ENCODE peak calls at places on chromosome 10, in six cellular contexts. O, U, S, C, I and L are unnamed samples.

GRCh38 chr10:119301397-119301796 is 94.0 kb downstream of the GRK5 start:
- DNase-seq in O (peak; percentile 31), U (peak; percentile 49), S (peak; percentile 27), C (no peak), I (no peak), L (no peak)

GRCh38 chr10:103676058-103676785 is 179.2 kb downstream of the SH3PXD2A start:
- DNase-seq in O (no peak), U (peak; percentile 90), S (no peak), C (no peak), I (peak; percentile 17), L (no peak)

GRCh38 chr10:10677479-10677878 is 340.2 kb upstream of the CELF2 start:
- DNase-seq in O (no peak), U (peak; percentile 43), S (no peak), C (peak; percentile 42), I (peak; percentile 80), L (peak; percentile 70)

GRCh38 chr10:101939273-101939635 is 95.7 kb upstream of the KCNIP2 start:
- DNase-seq in O (no peak), U (peak; percentile 78), S (no peak), C (no peak), I (peak; percentile 91), L (no peak)

GRCh38 chr10:121681982-121682687 is 83.9 kb upstream of the FGFR2 start:
- DNase-seq in O (no peak), U (peak; percentile 40), S (no peak), C (no peak), I (no peak), L (no peak)

GRCh38 chr10:70250956-70251680 is 17.9 kb upstream of the PPA1 start:
- DNase-seq in O (no peak), U (no peak), S (no peak), C (no peak), I (no peak), L (no peak)

GRCh38 chr10:43233601-43234430 is 33.0 kb downstream of the RASGEF1A start:
- DNase-seq in O (no peak), U (no peak), S (no peak), C (no peak), I (no peak), L (no peak)

GRCh38 chr10:97222346-97222961 is 36.7 kb upstream of the SLIT1 start:
- DNase-seq in O (no peak), U (no peak), S (no peak), C (peak; percentile 54), I (no peak), L (peak; percentile 55)

GRCh38 chr10:785539-786214 is 96.2 kb upstream of the DIP2C start:
- DNase-seq in O (no peak), U (no peak), S (no peak), C (no peak), I (no peak), L (no peak)

GRCh38 chr10:33441561-33441960 is 107.1 kb upstream of the NRP1 start:
- DNase-seq in O (no peak), U (peak; percentile 27), S (no peak), C (no peak), I (no peak), L (no peak)

GRCh38 chr10:133195096-133195495 is 34.9 kb upstream of the UTF1 start:
- DNase-seq in O (no peak), U (no peak), S (no peak), C (no peak), I (no peak), L (no peak)

GRCh38 chr10:74924251-74924954 is 98.0 kb downstream of the KAT6B start:
- DNase-seq in O (no peak), U (peak; percentile 66), S (no peak), C (no peak), I (peak; percentile 55), L (no peak)

GRCh38 chr10:5948999-5949759 is 28.2 kb downstream of the IL15RA start:
- DNase-seq in O (no peak), U (peak; percentile 26), S (no peak), C (peak; percentile 15), I (peak; percentile 57), L (peak; percentile 41)

GRCh38 chr10:69057261-69057950 is 30.5 kb upstream of the SRGN start:
- DNase-seq in O (no peak), U (no peak), S (no peak), C (no peak), I (no peak), L (no peak)

GRCh38 chr10:4477664-4478063 is 348.3 kb upstream of the AKR1E2 start:
- DNase-seq in O (no peak), U (no peak), S (no peak), C (no peak), I (no peak), L (no peak)

GRCh38 chr10:74585231-74586087 is 240.9 kb upstream of the KAT6B start:
- DNase-seq in O (no peak), U (no peak), S (peak; percentile 7), C (no peak), I (no peak), L (no peak)

GRCh38 chr10:91313-91712 is 42.2 kb upstream of the TUBB8 start:
- DNase-seq in O (no peak), U (no peak), S (no peak), C (no peak), I (no peak), L (no peak)

GRCh38 chr10:116287906-116288501 is 15.0 kb upstream of the GFRA1 start:
- DNase-seq in O (no peak), U (peak; percentile 56), S (no peak), C (no peak), I (peak; percentile 53), L (no peak)

GRCh38 chr10:70528726-70529362 is 50.3 kb downstream of the PALD1 start:
- DNase-seq in O (no peak), U (peak; percentile 67), S (no peak), C (peak; percentile 52), I (peak; percentile 67), L (peak; percentile 39)

GRCh38 chr10:109898666-109899577 is 24.4 kb downstream of the XPNPEP1 start:
- DNase-seq in O (no peak), U (no peak), S (no peak), C (no peak), I (peak; percentile 57), L (no peak)

GRCh38 chr10:109906346-109906745 is 17.0 kb downstream of the XPNPEP1 start:
- DNase-seq in O (no peak), U (no peak), S (no peak), C (no peak), I (no peak), L (no peak)

GRCh38 chr10:109899578-109900355 is 23.5 kb downstream of the XPNPEP1 start:
- DNase-seq in O (no peak), U (no peak), S (no peak), C (no peak), I (no peak), L (no peak)

GRCh38 chr10:109904397-109904796 is 18.9 kb downstream of the XPNPEP1 start:
- DNase-seq in O (no peak), U (no peak), S (no peak), C (no peak), I (no peak), L (no peak)

GRCh38 chr10:109902992-109903947 is 20.0 kb downstream of the XPNPEP1 start:
- DNase-seq in O (no peak), U (no peak), S (no peak), C (no peak), I (no peak), L (no peak)
- H3K27ac ChIP-seq in O (no peak overlapping the region), U (no peak overlapping the region), S (no peak overlapping the region), C (no peak overlapping the region), I (no peak overlapping the region), L (no peak overlapping the region)

GRCh38 chr10:26528715-26529393 is 90.7 kb downstream of the APBB1IP start:
- DNase-seq in O (no peak), U (no peak), S (no peak), C (no peak), I (no peak), L (no peak)

GRCh38 chr10:26528048-26528447 is 89.9 kb downstream of the APBB1IP start:
- DNase-seq in O (no peak), U (no peak), S (no peak), C (no peak), I (no peak), L (no peak)

GRCh38 chr10:26524161-26524831 is 86.2 kb downstream of the APBB1IP start:
- DNase-seq in O (no peak), U (peak; percentile 71), S (no peak), C (no peak), I (no peak), L (no peak)

DNA sequence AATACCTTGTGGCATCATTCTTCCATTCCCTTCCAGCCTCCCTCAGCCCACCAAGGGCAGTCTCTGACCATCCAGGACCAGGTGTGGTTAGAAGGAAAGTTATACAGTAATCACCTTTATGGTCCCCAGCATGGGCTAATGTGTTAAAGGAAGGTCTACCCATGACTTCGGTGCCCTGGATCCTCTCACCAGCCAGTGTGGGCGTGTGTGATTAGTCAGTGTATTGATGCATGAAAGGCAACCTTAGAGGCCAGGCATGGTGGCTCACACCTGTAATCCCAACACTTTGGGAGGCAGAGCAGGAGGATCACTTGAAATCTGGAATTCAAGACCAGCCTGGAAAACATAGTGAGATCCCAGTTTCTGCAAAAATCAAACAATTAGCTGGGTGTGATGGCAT is 88.9 kb downstream of the APBB1IP start:
- DNase-seq in O (no peak), U (no peak), S (no peak), C (no peak), I (no peak), L (no peak)
- H3K36me3 ChIP-seq in O (peaks cover 34% of the 10 kb centered on the region), U (no peaks in the 10 kb centered on the region), S (peaks cover 36% of the 10 kb centered on the region), C (no peaks in the 10 kb centered on the region), I (no peaks in the 10 kb centered on the region), L (no peaks in the 10 kb centered on the region)

DNA sequence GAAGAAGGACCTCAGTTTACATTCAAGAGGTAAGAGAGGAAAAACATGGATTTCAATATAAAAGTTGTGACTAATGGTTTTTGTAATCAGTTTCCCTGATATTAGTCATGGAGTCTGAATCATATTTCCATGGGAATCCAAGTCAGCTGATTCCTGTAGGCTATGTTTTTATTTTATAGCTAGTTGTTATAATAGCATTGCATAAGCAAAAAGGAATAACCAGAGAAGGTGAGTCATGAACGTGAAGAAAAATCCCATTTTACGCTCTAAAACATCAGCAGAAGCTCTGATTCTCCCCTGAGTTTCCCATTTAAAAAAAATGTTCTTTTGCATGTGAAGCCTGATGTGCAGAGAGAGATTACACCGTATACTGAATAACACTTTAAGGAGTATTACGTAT is 299.3 kb downstream of the SFMBT2 start:
- DNase-seq in O (no peak), U (peak; percentile 15), S (no peak), C (no peak), I (peak; percentile 44), L (no peak)
- H3K27ac ChIP-seq in O (no peak overlapping the region), U (no peak overlapping the region), S (no peak overlapping the region), C (no peak overlapping the region), I (peak overlapping the region; percentile 49), L (no peak overlapping the region)

GRCh38 chr10:3100093-3100792 is 32.9 kb downstream of the PFKP start:
- DNase-seq in O (no peak), U (no peak), S (no peak), C (no peak), I (no peak), L (no peak)
- H3K36me3 ChIP-seq in O (peaks cover 52% of the 10 kb centered on the region), U (peaks cover 59% of the 10 kb centered on the region), S (peaks cover 18% of the 10 kb centered on the region), C (peaks cover 19% of the 10 kb centered on the region), I (peaks cover 55% of the 10 kb centered on the region), L (peaks cover 26% of the 10 kb centered on the region)

DNA sequence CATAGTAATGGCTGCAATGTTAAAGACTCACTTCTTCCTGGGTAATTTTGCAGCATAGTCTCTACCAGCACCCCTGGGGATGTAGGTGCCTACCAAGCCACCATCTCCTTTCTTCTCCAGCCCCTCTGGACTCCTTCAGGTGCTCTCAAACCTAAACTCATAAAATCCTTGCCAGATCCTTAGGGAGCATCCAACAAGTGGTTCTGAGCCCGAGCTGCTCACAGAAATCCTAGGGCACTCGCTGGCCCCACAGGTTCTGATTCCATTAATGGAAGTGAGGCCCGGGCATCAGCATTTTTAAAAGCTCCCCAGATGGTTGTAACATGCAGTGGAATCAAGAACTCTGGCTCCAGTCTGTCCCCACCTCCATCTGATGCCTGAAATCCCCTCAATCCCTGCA is 336.9 kb downstream of the KCNMA1 start:
- DNase-seq in O (no peak), U (no peak), S (no peak), C (no peak), I (no peak), L (no peak)
- H3K27ac ChIP-seq in O (no peak overlapping the region), U (no peak overlapping the region), S (no peak overlapping the region), C (no peak overlapping the region), I (peak overlapping the region; percentile 0), L (no peak overlapping the region)